ENCODE peak calls at places on chromosomes 6 and 20, in seven cellular contexts. Z is stimulated activated CD8-positive, alpha-beta memory T cell treated with anti-CD3 and anti-CD28 coated beads, Interleukin-4, amount 100 ng/mL, for 4 hours; V is bronchial epithelial cell; T is D341Med; S is cardiac muscle cell; R is mesothelial cell of epicardium; O is body of pancreas. K is an unnamed sample.

GRCh38 chr6:29705389-29706231 is 17.6 kb upstream of the HLA-F start:
- DNase-seq in S (peak; percentile 69), Z (no peak), R (no peak), T (peak; percentile 56), O (peak; percentile 54), V (peak; percentile 57), K (no peak)

GRCh38 chr6:137743493-137743892 is 123.6 kb upstream of the TNFAIP3 start:
- DNase-seq in O (no peak), Z (no peak), V (peak; percentile 75), R (no peak), S (no peak), T (no peak), K (no peak)

GRCh38 chr20:31577194-31577593 is 27.9 kb upstream of the ID1 start:
- DNase-seq in R (no peak), O (no peak), S (no peak), T (no peak), V (no peak), Z (no peak), K (no peak)

GRCh38 chr6:19835605-19836004 is 1.6 kb upstream of the ID4 start:
- DNase-seq in O (no peak), S (no peak), Z (no peak), V (peak; percentile 38), R (no peak), T (no peak), K (no peak)

GRCh38 chr6:42616716-42617115 is 52.9 kb downstream of the UBR2 start:
- DNase-seq in O (no peak), R (no peak), T (no peak), V (no peak), Z (no peak), S (no peak), K (no peak)

GRCh38 chr20:22577515-22578220 is 6.7 kb downstream of the FOXA2 start:
- DNase-seq in R (no peak), O (peak; percentile 80), S (no peak), Z (no peak), T (no peak), V (no peak), K (no peak)

GRCh38 chr20:37363221-37364012 is 17.5 kb downstream of the SRC start:
- DNase-seq in R (no peak), V (no peak), O (no peak), S (no peak), T (no peak), Z (no peak), K (no peak)

GRCh38 chr6:136137008-136137689 is 113.0 kb downstream of the MTFR2 start:
- DNase-seq in V (peak; percentile 8), R (no peak), S (no peak), Z (no peak), O (no peak), T (no peak), K (no peak)

GRCh38 chr20:3698511-3699436 is 13.6 kb downstream of the SIGLEC1 start:
- DNase-seq in T (no peak), O (no peak), R (no peak), Z (no peak), S (no peak), V (no peak), K (no peak)

GRCh38 chr6:113732384-113732966 is 124.7 kb upstream of the MARCKS start:
- DNase-seq in T (peak; percentile 40), S (peak; percentile 50), R (no peak), O (peak; percentile 58), V (no peak), Z (no peak), K (peak; percentile 53)

GRCh38 chr6:14172575-14172974 is 55.0 kb downstream of the CD83 start:
- DNase-seq in S (no peak), R (no peak), Z (no peak), T (no peak), V (peak; percentile 5), O (no peak), K (no peak)

GRCh38 chr20:47126709-47127108 is 229.8 kb downstream of the ZMYND8 start:
- DNase-seq in T (no peak), R (no peak), S (no peak), O (no peak), V (no peak), Z (no peak), K (no peak)

GRCh38 chr6:97085772-97086171 is 161.2 kb downstream of the KLHL32 start:
- DNase-seq in S (no peak), T (no peak), R (no peak), O (no peak), Z (no peak), V (no peak), K (no peak)

GRCh38 chr20:56793916-56794315 is 164.8 kb downstream of the TFAP2C start:
- DNase-seq in O (no peak), V (no peak), R (no peak), S (no peak), Z (no peak), T (no peak), K (no peak)

GRCh38 chr6:90000864-90001731 is 106.8 kb downstream of the GJA10 start:
- DNase-seq in Z (no peak), R (no peak), T (peak; percentile 66), S (no peak), O (no peak), V (peak; percentile 84), K (no peak)

GRCh38 chr20:16526433-16527380 is 46.5 kb downstream of the KIF16B start:
- DNase-seq in R (no peak), V (no peak), S (no peak), Z (no peak), T (no peak), O (no peak), K (no peak)

GRCh38 chr6:133396225-133396624 is 155.1 kb downstream of the EYA4 start:
- DNase-seq in Z (no peak), T (no peak), S (no peak), O (no peak), V (peak; percentile 71), R (no peak), K (no peak)

GRCh38 chr20:46558511-46558959 is 8.1 kb upstream of the OCSTAMP start:
- DNase-seq in R (no peak), V (peak; percentile 95), T (no peak), S (no peak), Z (no peak), O (no peak), K (no peak)

GRCh38 chr6:112595201-112595600 is 248.1 kb downstream of the RFPL4B start:
- DNase-seq in T (no peak), O (no peak), R (no peak), V (no peak), S (no peak), Z (no peak), K (no peak)

GRCh38 chr20:34843421-34843820 is 18.0 kb upstream of the NCOA6 start:
- DNase-seq in O (no peak), T (no peak), S (no peak), R (no peak), V (no peak), Z (no peak), K (no peak)

GRCh38 chr6:33622456-33623431 is 1.6 kb downstream of the ITPR3 start:
- DNase-seq in O (no peak), Z (no peak), V (peak; percentile 74), S (no peak), R (no peak), T (no peak), K (no peak)

GRCh38 chr20:52565614-52566013 is 374.0 kb upstream of the ZFP64 start:
- DNase-seq in S (no peak), Z (no peak), T (no peak), R (no peak), O (no peak), V (no peak), K (no peak)

GRCh38 chr6:146916435-146917015 is 287.7 kb upstream of the STXBP5 start:
- DNase-seq in V (no peak), Z (no peak), T (no peak), O (no peak), R (no peak), S (no peak), K (no peak)

GRCh38 chr20:34579936-34580587 is 21.5 kb downstream of the MAP1LC3A start:
- DNase-seq in R (no peak), S (no peak), V (peak; percentile 44), O (no peak), Z (no peak), T (no peak), K (no peak)

GRCh38 chr6:29653452-29654038 is 3.3 kb upstream of the MOG start:
- DNase-seq in R (no peak), O (peak; percentile 53), S (peak; percentile 91), V (peak; percentile 59), T (peak; percentile 64), Z (no peak), K (peak; percentile 31)

GRCh38 chr6:38796006-38796405 is 80.9 kb downstream of the DNAH8 start:
- DNase-seq in S (no peak), T (no peak), R (no peak), Z (no peak), O (no peak), V (no peak), K (no peak)

GRCh38 chr20:3316131-3316530 is 77.1 kb upstream of the SLC4A11 start:
- DNase-seq in T (no peak), O (no peak), R (no peak), V (no peak), S (peak; percentile 15), Z (no peak), K (no peak)

GRCh38 chr6:33697845-33698244 is 13.7 kb downstream of the UQCC2 start:
- DNase-seq in T (no peak), Z (no peak), O (no peak), V (no peak), S (no peak), R (no peak), K (no peak)

GRCh38 chr6:64505312-64505711 is 869.7 kb downstream of the PHF3 start:
- DNase-seq in T (peak; percentile 53), V (no peak), S (peak; percentile 29), O (no peak), R (no peak), Z (no peak), K (peak; percentile 24)

GRCh38 chr6:28953039-28953872 is 29.5 kb upstream of the TRIM27 start:
- DNase-seq in R (no peak), Z (peak; percentile 21), S (peak; percentile 21), O (peak; percentile 60), T (peak; percentile 71), V (peak; percentile 54), K (peak; percentile 44)

GRCh38 chr20:57265649-57266250 is 691 bp downstream of the BMP7 start:
- DNase-seq in R (no peak), O (no peak), S (no peak), V (no peak), Z (no peak), T (peak; percentile 79), K (peak; percentile 23)

GRCh38 chr6:131948692-131949614 is 2.2 kb downstream of the CCN2 start:
- DNase-seq in Z (no peak), S (peak; percentile 11), R (no peak), O (no peak), V (peak; percentile 45), T (no peak), K (no peak)

GRCh38 chr6:150377211-150377781 is 8.5 kb downstream of the IYD start:
- DNase-seq in R (no peak), S (peak; percentile 26), T (no peak), O (peak; percentile 48), Z (no peak), V (no peak), K (no peak)

GRCh38 chr6:37987008-37987407 is 167.5 kb downstream of the ZFAND3 start:
- DNase-seq in T (no peak), Z (no peak), R (no peak), V (peak; percentile 13), O (no peak), S (no peak), K (no peak)

GRCh38 chr6:69018911-69019310 is 383.8 kb downstream of the ADGRB3 start:
- DNase-seq in T (no peak), V (no peak), S (no peak), O (no peak), Z (no peak), R (no peak), K (no peak)

GRCh38 chr6:107348224-107348623 is 111.1 kb downstream of the PDSS2 start:
- DNase-seq in V (peak; percentile 13), Z (no peak), R (no peak), O (no peak), T (no peak), S (no peak), K (no peak)

GRCh38 chr6:121351911-121352310 is 17.6 kb upstream of the TBC1D32 start:
- DNase-seq in O (no peak), R (no peak), V (no peak), Z (no peak), T (no peak), S (no peak), K (no peak)

GRCh38 chr20:4876731-4877130 is 124.6 kb downstream of the SLC23A2 start:
- DNase-seq in O (no peak), T (no peak), R (no peak), S (no peak), Z (no peak), V (no peak), K (no peak)

K was measured in neural crest cell.